ENCODE peak calls at places on chromosome 2, in ten cellular contexts. R is colonic mucosa, L is left ventricle myocardium inferior, Z is cardiac fibroblast, I is astrocyte of the cerebellum, Y is upper lobe of right lung, W is kidney, C is brain microvascular endothelial cell, U is spleen, B is choroid plexus epithelial cell. N is an unnamed sample.

GRCh38 chr2:190809139-190809764 is 71.4 kb upstream of the GLS start:
- DNase-seq in L (no peak), C (no peak), I (no peak), U (no peak), Y (no peak), B (no peak), W (no peak), Z (no peak), R (peak), N (no peak)

GRCh38 chr2:176130153-176130916 is 830 bp downstream of the HOXD8 start:
- DNase-seq in Y (peak), I (no peak), Z (no peak), U (peak), B (no peak), C (no peak), L (no peak), R (no peak), W (peak), N (peak)

GRCh38 chr2:228140934-228141528 is 40.5 kb downstream of the SPHKAP start:
- DNase-seq in Z (no peak), W (no peak), R (no peak), C (no peak), I (no peak), Y (no peak), U (no peak), B (no peak), L (no peak), N (no peak)

GRCh38 chr2:28336264-28336992 is 56.2 kb upstream of the FOSL2 start:
- DNase-seq in U (no peak), I (no peak), C (no peak), R (no peak), B (no peak), L (no peak), W (peak), Y (peak), Z (no peak), N (no peak)

GRCh38 chr2:36965751-36966369 is 476 bp downstream of the STRN start:
- DNase-seq in L (peak), U (no peak), B (peak), Y (peak), C (no peak), I (no peak), Z (no peak), R (peak), W (peak), N (no peak)

GRCh38 chr2:221817052-221817451 is 244.9 kb upstream of the EPHA4 start:
- DNase-seq in R (no peak), B (no peak), W (no peak), Z (peak), C (no peak), I (peak), L (no peak), Y (no peak), U (no peak), N (no peak)

GRCh38 chr2:25615395-25615794 is 58.0 kb downstream of the DTNB start:
- DNase-seq in Y (no peak), L (no peak), B (no peak), I (no peak), W (no peak), R (no peak), C (no peak), U (no peak), Z (no peak), N (no peak)

GRCh38 chr2:188114014-188114413 is 177.7 kb upstream of the GULP1 start:
- DNase-seq in L (no peak), U (no peak), C (peak), Z (peak), B (peak), I (no peak), Y (no peak), W (no peak), R (no peak), N (no peak)

GRCh38 chr2:181764095-181764963 is 84.0 kb upstream of the NEUROD1 start:
- DNase-seq in W (no peak), B (no peak), Z (no peak), Y (no peak), U (no peak), R (no peak), L (no peak), I (no peak), C (no peak), N (no peak)

GRCh38 chr2:75709297-75709696 is 1.4 kb downstream of the GCFC2 start:
- DNase-seq in B (no peak), C (no peak), L (no peak), U (no peak), Y (no peak), Z (no peak), R (no peak), I (no peak), W (no peak), N (no peak)

GRCh38 chr2:197141669-197142068 is 168.9 kb downstream of the ANKRD44 start:
- DNase-seq in B (no peak), W (no peak), U (no peak), Y (no peak), Z (no peak), R (no peak), C (no peak), I (no peak), L (no peak), N (no peak)
- H3K4me3 ChIP-seq in B (no peak), W (no peak), U (no peak), Y (no peak), Z (no peak), R (no peak), C (no peak), I (no peak), L (no peak), N (no peak)

GRCh38 chr2:185471441-185471840 is 267.2 kb upstream of the FSIP2 start:
- DNase-seq in I (no peak), Y (no peak), B (no peak), U (no peak), R (no peak), W (no peak), L (no peak), C (no peak), Z (no peak), N (no peak)

GRCh38 chr2:185472574-185472973 is 266.0 kb upstream of the FSIP2 start:
- DNase-seq in C (no peak), B (no peak), L (no peak), U (no peak), Y (no peak), W (no peak), I (no peak), Z (no peak), R (no peak), N (no peak)

GRCh38 chr2:185477452-185477851 is 261.2 kb upstream of the FSIP2 start:
- DNase-seq in Y (no peak), U (no peak), W (no peak), Z (no peak), B (no peak), R (no peak), C (no peak), I (no peak), L (no peak), N (no peak)

GRCh38 chr2:185473838-185474237 is 264.8 kb upstream of the FSIP2 start:
- DNase-seq in Y (no peak), W (no peak), R (no peak), L (no peak), U (no peak), C (no peak), B (no peak), I (no peak), Z (no peak), N (no peak)

DNA sequence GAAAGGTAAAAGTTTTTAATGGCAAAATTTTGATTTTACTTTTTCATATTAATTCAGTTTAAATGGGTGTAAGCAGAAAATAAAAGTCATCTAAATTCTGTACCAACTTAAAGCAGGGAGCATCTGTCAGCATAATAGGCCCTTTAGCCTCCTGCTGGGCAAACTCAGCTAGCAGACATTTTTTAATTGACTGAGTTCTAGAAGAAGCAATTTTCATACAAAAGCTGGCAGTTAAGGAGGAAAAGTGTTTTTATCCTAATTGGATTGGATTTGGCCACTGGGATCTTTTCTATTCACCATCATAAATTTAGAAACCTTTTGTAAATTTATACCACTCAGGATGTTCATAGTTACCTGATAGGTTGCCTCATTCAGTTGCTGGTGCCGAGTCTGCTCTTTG is 262.7 kb upstream of the FSIP2 start:
- DNase-seq in L (no peak), I (no peak), B (no peak), Z (no peak), R (no peak), Y (no peak), W (no peak), C (no peak), U (no peak), N (no peak)
- TF ChIP-seq CTCF in L (no peak), I (peak), B (no peak), Z (no peak), R (no peak), Y (no peak), W (no peak), C (peak), U (no peak), N (no peak)

DNA sequence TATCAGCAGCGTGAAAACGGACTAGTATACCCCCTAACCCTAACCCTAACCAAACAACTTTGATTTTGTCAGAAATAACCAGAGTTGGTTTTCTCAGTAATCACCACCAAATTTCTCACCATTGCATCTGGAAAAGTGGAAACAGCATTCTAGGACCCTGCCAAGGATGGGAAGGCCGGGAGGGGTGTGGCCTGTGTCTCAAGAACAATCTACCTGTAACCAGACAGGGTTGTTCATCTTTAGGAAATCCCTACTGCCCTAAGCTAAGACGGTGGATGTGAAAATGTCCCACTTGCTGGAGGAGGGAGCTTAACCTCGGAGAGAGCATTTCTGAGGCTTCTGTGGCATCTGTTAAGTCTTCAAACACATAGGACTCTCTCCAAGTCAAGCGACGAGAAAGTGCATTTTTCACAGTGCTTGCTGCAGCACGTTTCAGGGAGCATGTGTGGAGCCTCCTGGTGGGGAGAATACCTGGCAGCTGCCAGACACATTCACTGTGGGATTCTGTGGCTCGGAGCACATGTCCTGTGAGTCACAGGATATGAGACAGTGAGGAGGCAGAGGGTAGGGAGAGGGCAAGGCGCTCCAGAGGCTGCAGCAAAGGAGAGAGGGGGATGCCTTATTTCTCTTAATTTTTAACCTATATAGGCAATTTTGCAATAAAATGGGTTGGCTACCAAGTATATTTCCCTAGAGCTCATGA is 207.5 kb downstream of the SPP2 start:
- DNase-seq in C (peak), I (peak), L (no peak), B (peak), R (peak), Y (no peak), Z (peak), U (peak), W (peak), N (no peak)
- H3K4me3 ChIP-seq in C (no peak), I (no peak), L (no peak), B (no peak), R (no peak), Y (no peak), Z (no peak), U (no peak), W (no peak), N (no peak)

GRCh38 chr2:240259201-240259923 is 118.9 kb upstream of the OTOS start:
- DNase-seq in Y (peak), R (no peak), Z (no peak), B (no peak), C (no peak), L (peak), I (no peak), W (peak), U (peak), N (peak)
- TF ChIP-seq CTCF in Y (no peak), R (no peak), Z (no peak), B (peak), C (no peak), L (peak), I (no peak), W (no peak), U (no peak), N (peak)

GRCh38 chr2:147792966-147793617 is 51.7 kb upstream of the ACVR2A start:
- DNase-seq in C (peak), Y (no peak), I (no peak), B (peak), W (no peak), Z (peak), R (no peak), L (no peak), U (no peak), N (no peak)

GRCh38 chr2:147789720-147790119 is 55.1 kb upstream of the ACVR2A start:
- DNase-seq in W (no peak), B (peak), C (no peak), L (no peak), R (no peak), Y (no peak), I (peak), U (no peak), Z (peak), N (no peak)

GRCh38 chr2:147790580-147790979 is 54.2 kb upstream of the ACVR2A start:
- DNase-seq in W (no peak), C (no peak), Y (no peak), Z (no peak), L (no peak), U (no peak), B (no peak), I (no peak), R (no peak), N (no peak)

DNA sequence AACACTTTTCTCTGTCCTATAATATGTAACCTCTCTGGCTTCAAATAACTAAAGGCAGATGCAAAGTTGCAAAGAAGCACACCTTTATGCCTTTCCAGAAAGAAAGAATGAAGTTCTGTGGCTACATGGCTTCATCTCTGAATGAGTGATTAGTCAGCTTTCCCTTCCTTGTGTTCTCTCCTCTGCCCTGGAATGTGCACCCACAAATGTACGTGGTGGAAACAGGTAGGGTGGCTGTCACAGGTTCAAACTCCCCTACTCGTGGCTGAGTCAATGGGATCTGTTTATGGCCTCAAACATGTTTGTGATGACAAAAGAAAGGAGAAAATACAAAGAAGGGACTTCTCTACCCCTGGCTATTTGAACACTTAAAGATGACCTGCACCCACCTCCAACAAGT is 55.5 kb upstream of the ACVR2A start:
- DNase-seq in R (no peak), Y (no peak), L (no peak), B (no peak), C (no peak), I (no peak), U (no peak), Z (no peak), W (no peak), N (no peak)
- H3K4me3 ChIP-seq in R (no peak), Y (no peak), L (no peak), B (no peak), C (no peak), I (no peak), U (no peak), Z (no peak), W (no peak), N (no peak)

GRCh38 chr2:65742977-65743376 is 310.6 kb upstream of the SPRED2 start:
- DNase-seq in U (no peak), R (no peak), C (no peak), Y (no peak), Z (no peak), I (no peak), W (no peak), L (no peak), B (no peak), N (no peak)
- TF ChIP-seq CTCF in U (no peak), R (no peak), C (peak), Y (no peak), Z (no peak), I (peak), W (no peak), L (no peak), B (peak), N (no peak)

GRCh38 chr2:55010915-55011314 is 39.3 kb downstream of the RTN4 start:
- DNase-seq in R (no peak), C (no peak), Z (peak), I (no peak), W (peak), U (no peak), Y (no peak), B (peak), L (no peak), N (no peak)
- H3K4me3 ChIP-seq in R (no peak), C (no peak), Z (no peak), I (no peak), W (peak), U (no peak), Y (no peak), B (no peak), L (no peak), N (no peak)

GRCh38 chr2:106108351-106108750 is 85.8 kb downstream of the UXS1 start:
- DNase-seq in Y (no peak), U (no peak), R (no peak), B (peak), L (no peak), I (peak), Z (peak), W (no peak), C (peak), N (no peak)
- TF ChIP-seq CTCF in Y (peak), U (no peak), R (no peak), B (peak), L (peak), I (peak), Z (peak), W (peak), C (peak), N (no peak)

GRCh38 chr2:130183500-130184373 is 1.7 kb downstream of the MZT2B start:
- DNase-seq in B (peak), Y (no peak), I (peak), U (peak), W (no peak), C (no peak), Z (peak), L (peak), R (no peak), N (peak)
- H3K4me3 ChIP-seq in B (peak), Y (no peak), I (peak), U (peak), W (no peak), C (peak), Z (peak), L (peak), R (no peak), N (no peak)